ENCODE peak calls at places on chromosomes 4 and X, in eight cellular contexts. One of them, this sample, is unnamed.

GRCh38 chr4:40305329-40306193 is 29.6 kb upstream of the CHRNA9 start:
- DNase-seq in colonic mucosa: no peak
- DNase-seq in Peyer's patch: no peak
- DNase-seq in neural progenitor cell: no peak
- DNase-seq in K562: no peak
- DNase-seq in psoas muscle: no peak
- DNase-seq in lung: no peak
- DNase-seq in prostate gland: no peak
- DNase-seq in this sample: no peak

GRCh38 chr4:185559913-185560281 is 24.6 kb upstream of the PDLIM3 start:
- DNase-seq in colonic mucosa: peak; percentile 63
- DNase-seq in Peyer's patch: no peak
- DNase-seq in neural progenitor cell: no peak
- DNase-seq in K562: no peak
- DNase-seq in psoas muscle: peak; percentile 64
- DNase-seq in lung: no peak
- DNase-seq in prostate gland: no peak
- DNase-seq in this sample: no peak

GRCh38 chr4:8507624-8508023 is 67.0 kb downstream of the TRMT44 start:
- DNase-seq in colonic mucosa: no peak
- DNase-seq in Peyer's patch: no peak
- DNase-seq in neural progenitor cell: no peak
- DNase-seq in K562: no peak
- DNase-seq in psoas muscle: no peak
- DNase-seq in lung: no peak
- DNase-seq in prostate gland: no peak
- DNase-seq in this sample: no peak

GRCh38 chr4:2441393-2442174 is 22.8 kb downstream of the CFAP99 start:
- DNase-seq in colonic mucosa: peak; percentile 63
- DNase-seq in Peyer's patch: peak; percentile 77
- DNase-seq in neural progenitor cell: peak; percentile 81
- DNase-seq in K562: peak; percentile 96
- DNase-seq in psoas muscle: peak; percentile 63
- DNase-seq in lung: peak; percentile 42
- DNase-seq in prostate gland: no peak
- DNase-seq in this sample: no peak

GRCh38 chr4:83255584-83255983 is 29.0 kb downstream of the COQ2 start:
- DNase-seq in colonic mucosa: no peak
- DNase-seq in Peyer's patch: no peak
- DNase-seq in neural progenitor cell: no peak
- DNase-seq in K562: no peak
- DNase-seq in psoas muscle: no peak
- DNase-seq in lung: no peak
- DNase-seq in prostate gland: no peak
- DNase-seq in this sample: no peak

GRCh38 chrX:119729408-119730201 is 28.8 kb upstream of the SOWAHD start:
- DNase-seq in colonic mucosa: peak; percentile 57
- DNase-seq in Peyer's patch: peak; percentile 46
- DNase-seq in neural progenitor cell: peak; percentile 75
- DNase-seq in K562: peak; percentile 37
- DNase-seq in psoas muscle: no peak
- DNase-seq in lung: peak; percentile 45
- DNase-seq in prostate gland: peak; percentile 24
- DNase-seq in this sample: no peak

GRCh38 chr4:26520728-26521442 is 30.6 kb upstream of the CCKAR start:
- DNase-seq in colonic mucosa: no peak
- DNase-seq in Peyer's patch: no peak
- DNase-seq in neural progenitor cell: no peak
- DNase-seq in K562: no peak
- DNase-seq in psoas muscle: no peak
- DNase-seq in lung: no peak
- DNase-seq in prostate gland: no peak
- DNase-seq in this sample: peak; percentile 60

GRCh38 chr4:106297636-106298035 is 18.4 kb downstream of the TBCK start:
- DNase-seq in colonic mucosa: no peak
- DNase-seq in Peyer's patch: no peak
- DNase-seq in neural progenitor cell: no peak
- DNase-seq in K562: no peak
- DNase-seq in psoas muscle: no peak
- DNase-seq in lung: no peak
- DNase-seq in prostate gland: no peak
- DNase-seq in this sample: no peak

GRCh38 chr4:145732001-145732400 is 52.1 kb downstream of the C4orf51 start:
- DNase-seq in colonic mucosa: no peak
- DNase-seq in Peyer's patch: no peak
- DNase-seq in neural progenitor cell: peak; percentile 20
- DNase-seq in K562: no peak
- DNase-seq in psoas muscle: no peak
- DNase-seq in lung: no peak
- DNase-seq in prostate gland: no peak
- DNase-seq in this sample: no peak
- H3K4me1 ChIP-seq in colonic mucosa: peaks cover 10% of the 10 kb centered on the region
- H3K4me1 ChIP-seq in Peyer's patch: peaks cover 39% of the 10 kb centered on the region
- H3K4me1 ChIP-seq in neural progenitor cell: peaks cover 16% of the 10 kb centered on the region
- H3K4me1 ChIP-seq in K562: peaks cover 7% of the 10 kb centered on the region
- H3K4me1 ChIP-seq in psoas muscle: peaks cover 39% of the 10 kb centered on the region
- H3K4me1 ChIP-seq in lung: peaks cover 13% of the 10 kb centered on the region
- H3K4me1 ChIP-seq in prostate gland: peaks cover 30% of the 10 kb centered on the region
- H3K4me1 ChIP-seq in this sample: peaks cover 39% of the 10 kb centered on the region

GRCh38 chr4:21882050-21882839 is 66.3 kb downstream of the KCNIP4 start:
- DNase-seq in colonic mucosa: no peak
- DNase-seq in Peyer's patch: no peak
- DNase-seq in neural progenitor cell: no peak
- DNase-seq in K562: no peak
- DNase-seq in psoas muscle: no peak
- DNase-seq in lung: no peak
- DNase-seq in prostate gland: no peak
- DNase-seq in this sample: no peak

GRCh38 chr4:21884615-21885014 is 64.0 kb downstream of the KCNIP4 start:
- DNase-seq in colonic mucosa: no peak
- DNase-seq in Peyer's patch: no peak
- DNase-seq in neural progenitor cell: no peak
- DNase-seq in K562: no peak
- DNase-seq in psoas muscle: no peak
- DNase-seq in lung: no peak
- DNase-seq in prostate gland: no peak
- DNase-seq in this sample: no peak

GRCh38 chr4:21885770-21886169 is 62.8 kb downstream of the KCNIP4 start:
- DNase-seq in colonic mucosa: no peak
- DNase-seq in Peyer's patch: no peak
- DNase-seq in neural progenitor cell: no peak
- DNase-seq in K562: no peak
- DNase-seq in psoas muscle: no peak
- DNase-seq in lung: no peak
- DNase-seq in prostate gland: no peak
- DNase-seq in this sample: no peak

GRCh38 chr4:21887481-21887880 is 61.1 kb downstream of the KCNIP4 start:
- DNase-seq in colonic mucosa: no peak
- DNase-seq in Peyer's patch: no peak
- DNase-seq in neural progenitor cell: no peak
- DNase-seq in K562: no peak
- DNase-seq in psoas muscle: no peak
- DNase-seq in lung: no peak
- DNase-seq in prostate gland: no peak
- DNase-seq in this sample: no peak

DNA sequence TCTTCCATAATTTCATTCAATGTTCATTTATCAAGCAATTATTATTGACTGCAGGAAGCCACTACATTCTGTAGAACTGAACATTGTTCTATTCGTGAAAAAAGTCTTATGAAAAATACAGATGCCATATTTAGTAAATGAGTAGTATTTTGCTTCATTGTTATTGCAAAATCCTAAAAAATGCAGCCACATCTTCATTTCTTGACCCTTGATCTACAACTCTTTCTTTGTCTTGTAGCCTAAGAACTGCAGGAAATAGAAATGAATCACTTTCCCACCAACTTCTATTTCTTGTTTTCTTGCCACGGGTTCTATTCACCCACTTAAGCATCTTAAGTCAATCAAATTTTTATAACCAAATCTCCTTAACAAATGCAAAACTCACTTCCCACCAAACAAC is 63.3 kb downstream of the KCNIP4 start:
- DNase-seq in colonic mucosa: no peak
- DNase-seq in Peyer's patch: no peak
- DNase-seq in neural progenitor cell: no peak
- DNase-seq in K562: no peak
- DNase-seq in psoas muscle: no peak
- DNase-seq in lung: no peak
- DNase-seq in prostate gland: no peak
- DNase-seq in this sample: no peak
- H3K4me1 ChIP-seq in colonic mucosa: no peaks in the 10 kb centered on the region
- H3K4me1 ChIP-seq in Peyer's patch: no peaks in the 10 kb centered on the region
- H3K4me1 ChIP-seq in neural progenitor cell: no peaks in the 10 kb centered on the region
- H3K4me1 ChIP-seq in K562: no peaks in the 10 kb centered on the region
- H3K4me1 ChIP-seq in psoas muscle: no peaks in the 10 kb centered on the region
- H3K4me1 ChIP-seq in lung: no peaks in the 10 kb centered on the region
- H3K4me1 ChIP-seq in prostate gland: no peaks in the 10 kb centered on the region
- H3K4me1 ChIP-seq in this sample: no peaks in the 10 kb centered on the region

GRCh38 chr4:87524456-87524855 is 4.7 kb downstream of the SPARCL1 start:
- DNase-seq in colonic mucosa: no peak
- DNase-seq in Peyer's patch: no peak
- DNase-seq in neural progenitor cell: no peak
- DNase-seq in K562: no peak
- DNase-seq in psoas muscle: no peak
- DNase-seq in lung: no peak
- DNase-seq in prostate gland: no peak
- DNase-seq in this sample: no peak

GRCh38 chr4:87530868-87531267 is 1.7 kb upstream of the SPARCL1 start:
- DNase-seq in colonic mucosa: peak; percentile 49
- DNase-seq in Peyer's patch: no peak
- DNase-seq in neural progenitor cell: no peak
- DNase-seq in K562: no peak
- DNase-seq in psoas muscle: peak; percentile 65
- DNase-seq in lung: peak; percentile 59
- DNase-seq in prostate gland: peak; percentile 79
- DNase-seq in this sample: peak; percentile 96

GRCh38 chr4:87529187-87529586 is at the start of gene SPARCL1:
- DNase-seq in colonic mucosa: no peak
- DNase-seq in Peyer's patch: no peak
- DNase-seq in neural progenitor cell: peak; percentile 30
- DNase-seq in K562: no peak
- DNase-seq in psoas muscle: peak; percentile 63
- DNase-seq in lung: no peak
- DNase-seq in prostate gland: peak; percentile 29
- DNase-seq in this sample: no peak

GRCh38 chr4:87525636-87526035 is 3.5 kb downstream of the SPARCL1 start:
- DNase-seq in colonic mucosa: no peak
- DNase-seq in Peyer's patch: no peak
- DNase-seq in neural progenitor cell: peak; percentile 58
- DNase-seq in K562: no peak
- DNase-seq in psoas muscle: no peak
- DNase-seq in lung: no peak
- DNase-seq in prostate gland: peak; percentile 48
- DNase-seq in this sample: no peak

DNA sequence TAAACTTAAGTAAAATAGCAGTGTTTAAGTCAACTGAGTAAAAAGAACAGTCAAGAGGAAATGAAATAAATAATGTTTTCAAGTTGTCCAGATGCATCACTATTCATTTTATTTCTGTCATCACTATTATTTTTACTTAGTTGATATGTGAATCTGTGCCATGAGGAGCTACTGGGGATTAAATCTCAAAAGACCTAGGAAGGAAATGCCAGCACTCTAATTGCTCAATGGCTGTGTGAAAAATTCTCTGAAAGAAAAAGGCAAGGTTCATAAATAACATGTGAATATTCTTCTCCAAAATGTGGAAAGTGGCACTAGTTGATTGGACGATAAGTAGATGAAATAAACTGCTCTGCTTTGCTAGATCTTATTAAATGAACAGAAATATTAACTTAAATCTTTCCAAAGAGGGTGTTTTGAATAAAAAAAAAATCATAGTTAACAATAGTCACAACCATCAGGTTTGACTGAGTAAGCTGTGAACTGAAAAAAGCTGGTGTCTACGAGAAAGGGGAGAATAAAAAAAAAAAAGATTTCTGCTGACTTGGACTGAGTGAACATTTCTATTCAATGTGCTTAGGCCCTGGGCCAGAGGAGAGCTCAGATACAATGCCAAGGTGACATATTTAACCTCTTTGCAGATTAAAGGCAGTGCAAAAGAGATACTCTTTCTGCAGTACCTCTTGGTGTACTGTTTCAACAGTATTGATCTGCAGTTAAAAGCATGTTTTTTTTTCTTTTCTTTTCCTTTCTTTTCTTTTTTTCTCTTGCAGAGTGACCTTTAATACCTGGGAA is 1.5 kb downstream of the SPARCL1 start:
- DNase-seq in colonic mucosa: no peak
- DNase-seq in Peyer's patch: no peak
- DNase-seq in neural progenitor cell: no peak
- DNase-seq in K562: no peak
- DNase-seq in psoas muscle: no peak
- DNase-seq in lung: no peak
- DNase-seq in prostate gland: peak; percentile 33
- DNase-seq in this sample: no peak
- H3K4me1 ChIP-seq in colonic mucosa: no peaks in the 10 kb centered on the region
- H3K4me1 ChIP-seq in Peyer's patch: no peaks in the 10 kb centered on the region
- H3K4me1 ChIP-seq in neural progenitor cell: peaks cover 35% of the 10 kb centered on the region
- H3K4me1 ChIP-seq in K562: no peaks in the 10 kb centered on the region
- H3K4me1 ChIP-seq in psoas muscle: peaks cover 4% of the 10 kb centered on the region
- H3K4me1 ChIP-seq in lung: peaks cover 5% of the 10 kb centered on the region
- H3K4me1 ChIP-seq in prostate gland: no peaks in the 10 kb centered on the region
- H3K4me1 ChIP-seq in this sample: peaks cover 29% of the 10 kb centered on the region

GRCh38 chr4:85741921-85742591 is 267.1 kb downstream of the ARHGAP24 start:
- DNase-seq in colonic mucosa: no peak
- DNase-seq in Peyer's patch: no peak
- DNase-seq in neural progenitor cell: no peak
- DNase-seq in K562: no peak
- DNase-seq in psoas muscle: no peak
- DNase-seq in lung: no peak
- DNase-seq in prostate gland: no peak
- DNase-seq in this sample: no peak

GRCh38 chr4:85747871-85748491 is 273.0 kb downstream of the ARHGAP24 start:
- DNase-seq in colonic mucosa: peak; percentile 43
- DNase-seq in Peyer's patch: no peak
- DNase-seq in neural progenitor cell: peak; percentile 81
- DNase-seq in K562: peak; percentile 40
- DNase-seq in psoas muscle: no peak
- DNase-seq in lung: peak; percentile 36
- DNase-seq in prostate gland: peak; percentile 58
- DNase-seq in this sample: no peak

GRCh38 chr4:85744950-85745349 is 270.0 kb downstream of the ARHGAP24 start:
- DNase-seq in colonic mucosa: no peak
- DNase-seq in Peyer's patch: no peak
- DNase-seq in neural progenitor cell: no peak
- DNase-seq in K562: no peak
- DNase-seq in psoas muscle: no peak
- DNase-seq in lung: no peak
- DNase-seq in prostate gland: no peak
- DNase-seq in this sample: no peak

GRCh38 chr4:85748654-85749053 is 273.7 kb downstream of the ARHGAP24 start:
- DNase-seq in colonic mucosa: no peak
- DNase-seq in Peyer's patch: no peak
- DNase-seq in neural progenitor cell: no peak
- DNase-seq in K562: no peak
- DNase-seq in psoas muscle: no peak
- DNase-seq in lung: no peak
- DNase-seq in prostate gland: no peak
- DNase-seq in this sample: no peak

DNA sequence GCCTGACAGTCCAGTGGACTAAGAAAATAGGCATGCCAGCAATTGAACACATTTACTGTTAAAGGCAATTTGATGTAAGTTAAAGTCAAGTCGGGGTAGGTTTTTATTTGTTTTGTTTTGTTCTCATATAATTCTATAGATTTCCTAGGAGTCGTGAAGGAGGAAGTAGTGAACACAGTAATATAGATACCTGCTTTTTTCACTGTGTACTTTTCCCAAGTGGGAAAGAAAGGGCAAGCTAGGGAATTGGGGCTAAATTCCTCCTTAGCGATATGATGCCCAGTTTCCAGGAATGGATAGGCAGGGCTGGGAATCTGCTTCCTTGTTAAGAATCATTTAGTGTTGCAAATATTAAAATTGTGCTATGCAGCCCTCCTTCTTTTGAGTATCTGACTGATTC is 271.0 kb downstream of the ARHGAP24 start:
- DNase-seq in colonic mucosa: no peak
- DNase-seq in Peyer's patch: no peak
- DNase-seq in neural progenitor cell: no peak
- DNase-seq in K562: no peak
- DNase-seq in psoas muscle: no peak
- DNase-seq in lung: no peak
- DNase-seq in prostate gland: no peak
- DNase-seq in this sample: no peak
- H3K4me1 ChIP-seq in colonic mucosa: no peaks in the 10 kb centered on the region
- H3K4me1 ChIP-seq in Peyer's patch: no peaks in the 10 kb centered on the region
- H3K4me1 ChIP-seq in neural progenitor cell: no peaks in the 10 kb centered on the region
- H3K4me1 ChIP-seq in K562: no peaks in the 10 kb centered on the region
- H3K4me1 ChIP-seq in psoas muscle: no peaks in the 10 kb centered on the region
- H3K4me1 ChIP-seq in lung: peaks cover 9% of the 10 kb centered on the region
- H3K4me1 ChIP-seq in prostate gland: no peaks in the 10 kb centered on the region
- H3K4me1 ChIP-seq in this sample: peaks cover 7% of the 10 kb centered on the region